ENCODE peak calls at places on chromosomes 3 and 15, in ten cellular contexts. U is K562, Y is A549, E is GM12878, D is testis, K is HCT116, H is heart left ventricle, G is body of pancreas, Z is Peyer's patch, P is adrenal gland. A is an unnamed sample. For H3K4me1 and H3K9me3, the result is how much of the 10 kb centered on the place peaks cover.

GRCh38 chr15:99019558-99020540 is 12.3 kb upstream of the PGPEP1L start:
- DNase-seq in P (no peak), K (no peak), G (no peak), H (no peak), Z (no peak), Y (no peak), U (no peak), D (no peak), E (no peak), A (no peak)

GRCh38 chr3:72538070-72538745 is 310.0 kb downstream of the SHQ1 start:
- DNase-seq in K (no peak), E (peak), H (no peak), P (no peak), Y (no peak), D (no peak), U (no peak), G (no peak), Z (no peak), A (no peak)

GRCh38 chr3:12830785-12831581 is 10.4 kb downstream of the RPL32 start:
- DNase-seq in D (no peak), Y (no peak), E (no peak), Z (no peak), K (no peak), H (no peak), P (no peak), U (no peak), G (no peak), A (no peak)

GRCh38 chr3:139358857-139359562 is 15.2 kb downstream of the MRPS22 start:
- DNase-seq in D (no peak), U (no peak), Z (no peak), P (no peak), K (no peak), Y (no peak), G (peak), H (no peak), E (peak), A (no peak)

GRCh38 chr3:154310840-154311239 is 13.4 kb downstream of the DHX36 start:
- DNase-seq in D (no peak), E (no peak), G (no peak), Z (no peak), U (no peak), Y (no peak), K (no peak), P (no peak), H (no peak), A (no peak)

GRCh38 chr3:40951636-40952035 is 247.7 kb upstream of the CTNNB1 start:
- DNase-seq in Z (no peak), K (no peak), U (no peak), P (no peak), E (no peak), H (no peak), Y (no peak), G (no peak), D (no peak), A (no peak)

GRCh38 chr3:46848271-46849097 is 14.8 kb downstream of the MYL3 start:
- DNase-seq in E (no peak), K (no peak), Z (peak), U (peak), Y (no peak), P (peak), G (peak), D (peak), H (peak), A (peak)

GRCh38 chr15:29854413-29854812 is 32.1 kb upstream of the TJP1 start:
- DNase-seq in D (no peak), H (no peak), K (no peak), Z (no peak), U (no peak), E (no peak), Y (no peak), P (no peak), G (no peak), A (no peak)

GRCh38 chr3:197554562-197555280 is 1.0 kb downstream of the BDH1 start:
- DNase-seq in U (no peak), E (peak), Z (peak), D (peak), G (peak), K (peak), P (peak), Y (peak), H (peak), A (peak)
- TF ChIP-seq POLR2A in U (no peak), E (peak), Z (peak), D (no peak), G (peak), K (no peak), P (peak), Y (no peak), H (no peak), A (no peak)

GRCh38 chr3:71117572-71118247 is 465.8 kb downstream of the FOXP1 start:
- DNase-seq in G (no peak), Z (no peak), Y (no peak), K (no peak), H (no peak), D (no peak), U (no peak), P (no peak), E (no peak), A (no peak)
- H3K4me1 ChIP-seq in G (under half), Z (under half), Y (under half), K (under half), H (under half), D (under half), U (under half), P (under half), E (under half), A (under half)

GRCh38 chr3:157190242-157190876 is 30.4 kb upstream of the CCNL1 start:
- DNase-seq in K (no peak), D (no peak), G (no peak), P (no peak), H (no peak), U (no peak), Z (no peak), Y (no peak), E (no peak), A (no peak)
- H3K9me3 ChIP-seq in K (under half), D (under half), G (under half), P (under half), H (under half), U (under half), Z (under half), Y (under half), E (under half), A (under half)

GRCh38 chr3:101725890-101726275 is 1.5 kb downstream of the CEP97 start:
- DNase-seq in Y (no peak), H (no peak), D (no peak), K (no peak), E (no peak), G (no peak), P (no peak), U (no peak), Z (no peak), A (no peak)

GRCh38 chr3:101721650-101721917 is 2.8 kb upstream of the CEP97 start:
- DNase-seq in E (no peak), D (no peak), Y (no peak), U (no peak), H (no peak), K (no peak), P (no peak), G (no peak), Z (no peak), A (no peak)

GRCh38 chr3:101722394-101723173 is 1.8 kb upstream of the CEP97 start:
- DNase-seq in K (no peak), D (no peak), G (no peak), H (no peak), Y (no peak), U (no peak), Z (peak), P (peak), E (peak), A (no peak)

GRCh38 chr3:101725192-101725889 is 927 bp downstream of the CEP97 start:
- DNase-seq in K (no peak), U (peak), D (peak), E (no peak), Z (peak), Y (peak), H (peak), G (peak), P (peak), A (peak)

GRCh38 chr3:101724329-101725191 is at the start of gene CEP97:
- DNase-seq in Y (peak), H (peak), Z (peak), G (peak), E (peak), P (peak), K (peak), D (peak), U (peak), A (peak)
- TF ChIP-seq POLR2A in Y (peak), H (no peak), Z (peak), G (peak), E (peak), P (no peak), K (peak), D (peak), U (peak), A (no peak)

DNA sequence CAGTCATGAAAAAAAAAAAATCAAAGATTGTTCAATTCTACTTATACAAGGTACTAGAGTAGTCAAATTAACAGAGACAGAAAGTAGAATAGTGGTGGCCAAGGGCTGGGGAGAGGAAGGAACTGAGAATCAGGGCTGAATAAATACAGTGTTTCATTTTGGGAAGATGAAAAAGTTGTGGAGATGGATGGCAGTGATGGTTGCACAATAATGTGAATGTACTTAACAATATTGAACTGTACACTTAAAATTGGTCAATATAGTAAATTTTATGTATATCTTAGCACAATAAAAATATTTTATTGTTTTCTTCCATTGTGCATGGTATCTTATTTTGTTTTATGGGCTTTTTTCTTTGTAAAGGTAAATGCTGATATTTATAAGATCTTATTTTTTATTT is 262.2 kb upstream of the AGTR1 start:
- DNase-seq in K (no peak), G (no peak), P (no peak), E (no peak), Z (no peak), H (no peak), Y (no peak), D (no peak), U (no peak), A (no peak)
- H3K4me1 ChIP-seq in K (under half), G (under half), P (under half), E (under half), Z (under half), H (under half), Y (under half), D (under half), U (under half), A (under half)

GRCh38 chr3:39405687-39406367 is 693 bp upstream of the RPSA start:
- DNase-seq in H (no peak), G (no peak), E (no peak), Z (no peak), Y (no peak), P (no peak), K (no peak), D (no peak), U (no peak), A (no peak)
- H3K9me3 ChIP-seq in H (under half), G (under half), E (under half), Z (under half), Y (under half), P (under half), K (under half), D (under half), U (under half), A (under half)

A was measured in stomach.